ENCODE peak calls at places on chromosomes 13 and 19, in eight cellular contexts. V, D, Y, T, L, Z, F and C are unnamed samples.

GRCh38 chr19:4930664-4931063 is 21.4 kb downstream of the UHRF1 start:
- ATAC-seq in V (no peak), D (no peak), Y (no peak), T (no peak), L (no peak), Z (no peak), F (no peak), C (no peak)

GRCh38 chr13:63731896-63732295 is 2316.2 kb upstream of the PCDH20 start:
- ATAC-seq in V (no peak), D (no peak), Y (no peak), T (no peak), L (no peak), Z (no peak), F (no peak), C (no peak)

GRCh38 chr19:46660008-46660517 is 919 bp downstream of the DACT3 start:
- ATAC-seq in V (no peak), D (no peak), Y (no peak), T (no peak), L (no peak), Z (no peak), F (no peak), C (no peak)

GRCh38 chr13:36850790-36851438 is 31.9 kb downstream of the RFXAP start:
- ATAC-seq in V (peak), D (no peak), Y (no peak), T (no peak), L (no peak), Z (no peak), F (no peak), C (no peak)

GRCh38 chr13:105678072-105678471 is 857.4 kb downstream of the EFNB2 start:
- ATAC-seq in V (no peak), D (no peak), Y (no peak), T (no peak), L (no peak), Z (no peak), F (no peak), C (no peak)

GRCh38 chr13:41178040-41178439 is 16.3 kb downstream of the KBTBD7 start:
- ATAC-seq in V (no peak), D (no peak), Y (no peak), T (no peak), L (no peak), Z (no peak), F (no peak), C (no peak)

GRCh38 chr19:48342414-48342738 is 17.0 kb downstream of the EMP3 start:
- ATAC-seq in V (no peak), D (no peak), Y (no peak), T (no peak), L (no peak), Z (no peak), F (no peak), C (no peak)

GRCh38 chr19:344625-345319 is at the start of gene MIER2:
- ATAC-seq in V (peak), D (peak), Y (peak), T (peak), L (peak), Z (peak), F (peak), C (peak)

GRCh38 chr13:110420626-110421025 is 113.5 kb downstream of the COL4A2 start:
- ATAC-seq in V (no peak), D (no peak), Y (no peak), T (no peak), L (no peak), Z (no peak), F (no peak), C (no peak)

GRCh38 chr13:73059460-73060250 is 850 bp downstream of the KLF5 start:
- ATAC-seq in V (no peak), D (peak), Y (peak), T (peak), L (peak), Z (peak), F (peak), C (peak)

GRCh38 chr19:45475537-45476348 is 7.9 kb downstream of the FOSB start:
- ATAC-seq in V (no peak), D (no peak), Y (no peak), T (no peak), L (peak), Z (no peak), F (no peak), C (no peak)

GRCh38 chr19:45156231-45156630 is 4.6 kb downstream of the NKPD1 start:
- ATAC-seq in V (no peak), D (no peak), Y (no peak), T (no peak), L (no peak), Z (no peak), F (no peak), C (no peak)

GRCh38 chr13:100543872-100544602 is 44.6 kb downstream of the GGACT start:
- ATAC-seq in V (no peak), D (no peak), Y (no peak), T (peak), L (no peak), Z (no peak), F (no peak), C (no peak)

GRCh38 chr13:89925107-89925506 is 1422.4 kb upstream of the MIR17HG start:
- ATAC-seq in V (peak), D (no peak), Y (no peak), T (no peak), L (no peak), Z (no peak), F (no peak), C (no peak)

GRCh38 chr19:9146882-9147281 is 6.7 kb downstream of the ZNF317 start:
- ATAC-seq in V (no peak), D (no peak), Y (no peak), T (no peak), L (no peak), Z (no peak), F (peak), C (no peak)

GRCh38 chr13:100904293-100904976 is 229.8 kb upstream of the TMTC4 start:
- ATAC-seq in V (no peak), D (no peak), Y (no peak), T (no peak), L (no peak), Z (no peak), F (no peak), C (no peak)

GRCh38 chr19:5338661-5339469 is 1.7 kb downstream of the PTPRS start:
- ATAC-seq in V (no peak), D (no peak), Y (no peak), T (peak), L (no peak), Z (no peak), F (no peak), C (no peak)

GRCh38 chr13:73939603-73940002 is 194.6 kb downstream of the KLF12 start:
- ATAC-seq in V (no peak), D (peak), Y (no peak), T (no peak), L (no peak), Z (no peak), F (no peak), C (no peak)

GRCh38 chr13:30796833-30797601 is 61.7 kb downstream of the ALOX5AP start:
- ATAC-seq in V (peak), D (peak), Y (no peak), T (no peak), L (no peak), Z (no peak), F (no peak), C (no peak)